ENCODE peak calls at places on chromosome 12, in nine cellular contexts. S, E, F, C, V, I, O, D and T are unnamed samples.

GRCh38 chr12:108861878-108862587 is 4.7 kb upstream of the SSH1 start:
- DNase-seq in S (no peak), E (no peak), F (no peak), C (no peak), V (no peak), I (no peak), O (no peak), D (no peak), T (no peak)

GRCh38 chr12:66467932-66468331 is 165.6 kb downstream of the HELB start:
- DNase-seq in S (no peak), E (no peak), F (peak; percentile 10), C (no peak), V (no peak), I (no peak), O (no peak), D (no peak), T (peak; percentile 10)

GRCh38 chr12:99131761-99132199 is 486.7 kb downstream of the APAF1 start:
- DNase-seq in S (no peak), E (no peak), F (peak; percentile 20), C (peak; percentile 64), V (no peak), I (peak; percentile 65), O (peak; percentile 76), D (no peak), T (peak; percentile 5)

GRCh38 chr12:93122089-93122488 is 193.0 kb upstream of the EEA1 start:
- DNase-seq in S (peak; percentile 79), E (no peak), F (peak; percentile 97), C (no peak), V (no peak), I (no peak), O (no peak), D (no peak), T (no peak)

GRCh38 chr12:128685903-128686475 is 137.8 kb downstream of the SLC15A4 start:
- DNase-seq in S (no peak), E (no peak), F (no peak), C (no peak), V (no peak), I (no peak), O (no peak), D (no peak), T (no peak)

GRCh38 chr12:68908076-68908475 is 24.9 kb downstream of the CPM start:
- DNase-seq in S (no peak), E (no peak), F (no peak), C (no peak), V (no peak), I (no peak), O (no peak), D (no peak), T (no peak)

GRCh38 chr12:43338848-43339526 is 213.0 kb downstream of the ADAMTS20 start:
- DNase-seq in S (peak; percentile 54), E (no peak), F (peak; percentile 82), C (no peak), V (no peak), I (no peak), O (peak; percentile 49), D (no peak), T (no peak)

GRCh38 chr12:106309671-106310313 is 7.3 kb downstream of the TCP11L2 start:
- DNase-seq in S (peak; percentile 86), E (no peak), F (no peak), C (no peak), V (no peak), I (no peak), O (no peak), D (no peak), T (no peak)

GRCh38 chr12:64701283-64701682 is 57.9 kb downstream of the GNS start:
- DNase-seq in S (peak; percentile 43), E (no peak), F (no peak), C (no peak), V (no peak), I (no peak), O (no peak), D (no peak), T (peak; percentile 48)

GRCh38 chr12:48969847-48970701 is 1.5 kb downstream of the WNT10B start:
- DNase-seq in S (no peak), E (peak; percentile 50), F (no peak), C (no peak), V (peak; percentile 57), I (no peak), O (no peak), D (no peak), T (no peak)

GRCh38 chr12:48969160-48969771 is 2.3 kb downstream of the WNT10B start:
- DNase-seq in S (no peak), E (no peak), F (no peak), C (no peak), V (no peak), I (no peak), O (no peak), D (no peak), T (no peak)

GRCh38 chr12:48973084-48973483 is 1.5 kb upstream of the WNT10B start:
- DNase-seq in S (no peak), E (no peak), F (no peak), C (no peak), V (no peak), I (no peak), O (no peak), D (no peak), T (no peak)

GRCh38 chr12:48972213-48973021 is 882 bp upstream of the WNT10B start:
- DNase-seq in S (peak; percentile 45), E (peak; percentile 30), F (no peak), C (no peak), V (peak; percentile 61), I (no peak), O (no peak), D (no peak), T (no peak)

GRCh38 chr12:48970702-48971334 is 717 bp downstream of the WNT10B start:
- DNase-seq in S (no peak), E (no peak), F (no peak), C (no peak), V (no peak), I (no peak), O (no peak), D (no peak), T (no peak)
- H3K4me3 ChIP-seq in S (peak overlapping the region; percentile 54), E (no peak overlapping the region), F (no peak overlapping the region), C (no peak overlapping the region), V (peak overlapping the region; percentile 40), I (peak overlapping the region; percentile 29), O (no peak overlapping the region), D (no peak overlapping the region), T (peak overlapping the region; percentile 39)

GRCh38 chr12:104215638-104216297 is at the start of gene TXNRD1:
- DNase-seq in S (peak; percentile 56), E (peak; percentile 83), F (peak; percentile 69), C (peak; percentile 95), V (peak; percentile 84), I (peak; percentile 94), O (peak; percentile 67), D (peak; percentile 74), T (no peak)

GRCh38 chr12:104219361-104219892 is 3.8 kb downstream of the TXNRD1 start:
- DNase-seq in S (peak; percentile 99), E (no peak), F (peak; percentile 97), C (no peak), V (no peak), I (no peak), O (no peak), D (no peak), T (no peak)

GRCh38 chr12:104213952-104214351 is 1.6 kb upstream of the TXNRD1 start:
- DNase-seq in S (peak; percentile 99), E (no peak), F (peak; percentile 98), C (no peak), V (no peak), I (no peak), O (no peak), D (no peak), T (no peak)

GRCh38 chr12:104218935-104219334 is 3.4 kb downstream of the TXNRD1 start:
- DNase-seq in S (peak; percentile 30), E (no peak), F (peak; percentile 49), C (no peak), V (no peak), I (no peak), O (no peak), D (no peak), T (no peak)

DNA sequence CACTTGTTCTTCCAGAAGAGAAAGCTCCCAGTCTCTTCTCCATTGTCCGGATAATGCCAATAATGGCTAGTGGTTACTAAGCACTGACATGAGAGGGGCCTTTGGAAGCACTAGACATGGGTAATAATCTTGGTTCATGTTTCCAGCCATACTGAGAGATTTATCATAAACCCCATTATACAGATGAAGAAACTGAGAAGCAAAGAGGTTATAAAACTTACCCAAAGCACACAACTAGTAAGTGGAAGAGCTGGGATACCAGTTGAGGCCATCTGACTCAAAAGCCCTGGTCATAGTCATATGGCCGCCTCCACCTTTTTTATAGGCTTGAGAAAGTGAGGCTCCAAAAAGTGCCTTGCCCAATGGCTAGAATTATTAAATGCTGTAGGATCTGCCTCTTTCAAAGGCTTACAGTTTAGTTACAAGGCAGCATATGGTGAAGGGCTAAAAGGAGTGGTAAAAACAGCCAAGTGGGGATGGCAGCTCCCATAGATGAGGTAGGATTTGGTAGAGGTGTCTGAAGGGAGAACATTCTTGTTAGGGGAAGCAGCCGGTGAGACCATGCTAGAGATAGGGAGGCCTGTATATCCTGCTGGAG is 981 bp downstream of the TXNRD1 start:
- DNase-seq in S (no peak), E (no peak), F (no peak), C (no peak), V (no peak), I (no peak), O (no peak), D (no peak), T (no peak)
- H3K4me3 ChIP-seq in S (no peak overlapping the region), E (peak overlapping the region; percentile 69), F (peak overlapping the region; percentile 58), C (peak overlapping the region; percentile 7), V (peak overlapping the region; percentile 69), I (peak overlapping the region; percentile 82), O (no peak overlapping the region), D (no peak overlapping the region), T (no peak overlapping the region)

GRCh38 chr12:12713932-12714275 is 3.3 kb upstream of the CDKN1B start:
- DNase-seq in S (no peak), E (no peak), F (no peak), C (no peak), V (no peak), I (no peak), O (no peak), D (no peak), T (no peak)
- H3K4me3 ChIP-seq in S (peak overlapping the region; percentile 34), E (peak overlapping the region; percentile 96), F (no peak overlapping the region), C (peak overlapping the region; percentile 74), V (peak overlapping the region; percentile 94), I (peak overlapping the region; percentile 90), O (no peak overlapping the region), D (no peak overlapping the region), T (peak overlapping the region; percentile 76)

GRCh38 chr12:48123169-48123568 is 4.0 kb downstream of the PFKM start:
- DNase-seq in S (no peak), E (no peak), F (no peak), C (no peak), V (no peak), I (no peak), O (no peak), D (no peak), T (no peak)

GRCh38 chr12:48131517-48131916 is 12.4 kb downstream of the PFKM start:
- DNase-seq in S (no peak), E (no peak), F (no peak), C (no peak), V (no peak), I (no peak), O (no peak), D (no peak), T (no peak)

GRCh38 chr12:48125985-48126384 is 6.8 kb downstream of the PFKM start:
- DNase-seq in S (no peak), E (no peak), F (no peak), C (no peak), V (no peak), I (no peak), O (no peak), D (no peak), T (no peak)

GRCh38 chr12:48128800-48129199 is 9.6 kb downstream of the PFKM start:
- DNase-seq in S (no peak), E (no peak), F (no peak), C (no peak), V (no peak), I (no peak), O (no peak), D (no peak), T (no peak)

GRCh38 chr12:48126953-48127630 is 7.9 kb downstream of the PFKM start:
- DNase-seq in S (no peak), E (no peak), F (no peak), C (no peak), V (no peak), I (no peak), O (no peak), D (no peak), T (no peak)
- H3K4me3 ChIP-seq in S (no peak overlapping the region), E (no peak overlapping the region), F (no peak overlapping the region), C (no peak overlapping the region), V (no peak overlapping the region), I (no peak overlapping the region), O (no peak overlapping the region), D (no peak overlapping the region), T (no peak overlapping the region)